ENCODE peak calls at places on chromosomes 6 and 20, in nine cellular contexts. O is nucleus accumbens; H is cardiac fibroblast; P is CD4-positive, alpha-beta memory T cell; B is NCI-H1417; X is stimulated activated CD4-positive, alpha-beta T cell treated with anti-CD3 and anti-CD28 coated beads, Interleukin-2, amount 100 ng/mL, for 48 hours; U is amygdala; A is midbrain; R is activated naive CD4-positive, alpha-beta T cell. C is an unnamed sample.

GRCh38 chr20:34171640-34172039 is 59.6 kb upstream of the EIF2S2 start:
- DNase-seq in O (no peak), H (no peak), P (no peak), B (no peak), X (no peak), U (no peak), A (no peak), R (no peak), C (no peak)

GRCh38 chr6:31038559-31038958 is 28.3 kb downstream of the MUC22 start:
- DNase-seq in O (no peak), H (no peak), P (no peak), B (no peak), X (no peak), U (no peak), A (no peak), R (no peak), C (no peak)

GRCh38 chr6:113893866-113894265 is 36.7 kb downstream of the MARCKS start:
- DNase-seq in O (no peak), H (peak), P (no peak), B (no peak), X (no peak), U (no peak), A (no peak), R (no peak), C (no peak)

GRCh38 chr6:101396552-101397173 is 3.2 kb downstream of the GRIK2 start:
- DNase-seq in O (no peak), H (peak), P (no peak), B (peak), X (peak), U (peak), A (peak), R (no peak), C (no peak)

GRCh38 chr6:143940011-143940597 is 68.0 kb downstream of the PLAGL1 start:
- DNase-seq in O (no peak), H (peak), P (peak), B (peak), X (peak), U (no peak), A (peak), R (no peak), C (no peak)

GRCh38 chr20:61170521-61170920 is 81.5 kb upstream of the CDH4 start:
- DNase-seq in O (no peak), H (no peak), P (no peak), B (no peak), X (no peak), U (no peak), A (no peak), R (no peak), C (no peak)

GRCh38 chr6:7137335-7138106 is 29.8 kb downstream of the RREB1 start:
- DNase-seq in O (no peak), H (peak), P (peak), B (no peak), X (peak), U (no peak), A (peak), R (peak), C (no peak)

GRCh38 chr6:5645275-5645674 is 361.4 kb downstream of the NRN1 start:
- DNase-seq in O (no peak), H (no peak), P (no peak), B (no peak), X (no peak), U (no peak), A (no peak), R (no peak), C (no peak)